ENCODE peak calls at places on chromosome X, in nine cellular contexts. B, F, U, M, N, K, S, P and Q are unnamed samples.

GRCh38 chrX:68998716-68999115 is 166.5 kb downstream of the PJA1 start:
- DNase-seq in B (no peak), F (no peak), U (no peak), M (no peak), N (peak), K (no peak), S (no peak), P (no peak), Q (no peak)

GRCh38 chrX:20067709-20068315 is 48.9 kb downstream of the MAP7D2 start:
- DNase-seq in B (no peak), F (no peak), U (peak), M (no peak), N (peak), K (peak), S (peak), P (peak), Q (peak)

GRCh38 chrX:154734101-154734781 is 16.6 kb downstream of the GAB3 start:
- DNase-seq in B (no peak), F (no peak), U (no peak), M (no peak), N (no peak), K (no peak), S (peak), P (no peak), Q (no peak)

GRCh38 chrX:56233100-56233499 is 944 bp downstream of the KLF8 start:
- DNase-seq in B (no peak), F (no peak), U (no peak), M (no peak), N (no peak), K (peak), S (no peak), P (no peak), Q (no peak)

GRCh38 chrX:79413009-79413408 is 45.9 kb upstream of the ITM2A start:
- DNase-seq in B (no peak), F (no peak), U (no peak), M (no peak), N (peak), K (peak), S (no peak), P (no peak), Q (peak)

GRCh38 chrX:45230410-45230809 is 29.7 kb upstream of the DIPK2B start:
- DNase-seq in B (no peak), F (no peak), U (no peak), M (no peak), N (no peak), K (no peak), S (no peak), P (no peak), Q (no peak)

GRCh38 chrX:38654302-38654701 is 93.0 kb downstream of the TSPAN7 start:
- DNase-seq in B (no peak), F (no peak), U (no peak), M (no peak), N (peak), K (peak), S (no peak), P (peak), Q (no peak)

GRCh38 chrX:118522230-118522926 is 26.8 kb downstream of the DOCK11 start:
- DNase-seq in B (no peak), F (no peak), U (no peak), M (no peak), N (no peak), K (no peak), S (no peak), P (no peak), Q (no peak)

GRCh38 chrX:70219938-70220764 is 14.3 kb upstream of the AWAT1 start:
- DNase-seq in B (no peak), F (peak), U (no peak), M (no peak), N (peak), K (peak), S (no peak), P (peak), Q (peak)

GRCh38 chrX:131802836-131803626 is 220.1 kb upstream of the STK26 start:
- DNase-seq in B (no peak), F (no peak), U (peak), M (peak), N (peak), K (no peak), S (no peak), P (no peak), Q (peak)

GRCh38 chrX:78314561-78314960 is 12.8 kb downstream of the CYSLTR1 start:
- DNase-seq in B (no peak), F (no peak), U (no peak), M (no peak), N (peak), K (no peak), S (no peak), P (no peak), Q (no peak)

GRCh38 chrX:71578253-71579135 is at the start of gene GCNA:
- DNase-seq in B (no peak), F (no peak), U (no peak), M (no peak), N (no peak), K (no peak), S (no peak), P (no peak), Q (no peak)

GRCh38 chrX:101417981-101418841 is 10.2 kb downstream of the HNRNPH2 start:
- DNase-seq in B (peak), F (peak), U (peak), M (peak), N (peak), K (peak), S (peak), P (no peak), Q (peak)

GRCh38 chrX:103817502-103817901 is 14.6 kb downstream of the RAB9B start:
- DNase-seq in B (no peak), F (peak), U (no peak), M (no peak), N (no peak), K (peak), S (no peak), P (peak), Q (no peak)

GRCh38 chrX:8204169-8204935 is 33.3 kb upstream of the VCX2 start:
- DNase-seq in B (no peak), F (no peak), U (no peak), M (no peak), N (peak), K (no peak), S (no peak), P (no peak), Q (no peak)

GRCh38 chrX:53280703-53281320 is 572 bp downstream of the IQSEC2 start:
- DNase-seq in B (no peak), F (no peak), U (no peak), M (no peak), N (peak), K (peak), S (no peak), P (no peak), Q (peak)

GRCh38 chrX:23907106-23907495 is 637 bp downstream of the APOO start:
- DNase-seq in B (no peak), F (no peak), U (no peak), M (no peak), N (no peak), K (no peak), S (no peak), P (no peak), Q (no peak)

GRCh38 chrX:121570072-121570841 is 522.8 kb downstream of the GLUD2 start:
- DNase-seq in B (no peak), F (no peak), U (no peak), M (no peak), N (no peak), K (no peak), S (peak), P (no peak), Q (no peak)

GRCh38 chrX:115892787-115893671 is 277.5 kb upstream of the AGTR2 start:
- DNase-seq in B (no peak), F (peak), U (peak), M (no peak), N (peak), K (no peak), S (no peak), P (peak), Q (peak)